ENCODE peak calls at places on chromosomes 11 and 22, in ten cellular contexts. G, F, L, V, M, X, Y, W, O and Z are unnamed samples.

GRCh38 chr22:43000441-43001175 is 14.3 kb downstream of the PACSIN2 start:
- DNase-seq in G (no peak), M (no peak), O (no peak), X (no peak), L (no peak), V (no peak), W (no peak), F (no peak), Y (no peak), Z (no peak)

GRCh38 chr22:41568811-41569210 is 8.0 kb downstream of the CSDC2 start:
- DNase-seq in M (no peak), Y (no peak), F (no peak), X (no peak), O (no peak), W (no peak), V (no peak), G (no peak), L (no peak), Z (no peak)

GRCh38 chr11:68525930-68526329 is 65.4 kb downstream of the PPP6R3 start:
- DNase-seq in V (no peak), O (no peak), W (no peak), X (no peak), L (no peak), F (no peak), M (no peak), Y (no peak), G (no peak), Z (peak; percentile 10)

GRCh38 chr11:8099291-8099899 is 18.4 kb downstream of the TUB start:
- DNase-seq in M (peak; percentile 77), X (peak; percentile 70), Y (peak; percentile 73), G (peak; percentile 85), F (no peak), L (peak; percentile 68), W (peak; percentile 56), V (peak; percentile 57), O (peak; percentile 95), Z (no peak)

GRCh38 chr11:31823372-31824371 is 12.6 kb upstream of the PAX6 start:
- DNase-seq in F (no peak), M (no peak), X (no peak), G (no peak), Y (no peak), O (no peak), W (no peak), V (no peak), L (no peak), Z (no peak)

GRCh38 chr11:73912045-73912444 is 35.2 kb downstream of the PAAF1 start:
- DNase-seq in X (no peak), Y (no peak), V (no peak), M (no peak), W (no peak), L (no peak), G (no peak), O (no peak), F (no peak), Z (no peak)

GRCh38 chr11:1224491-1225385 is 1.9 kb downstream of the MUC5B start:
- DNase-seq in O (no peak), G (no peak), X (peak; percentile 12), F (no peak), Y (peak; percentile 36), L (no peak), W (no peak), M (peak; percentile 39), V (no peak), Z (no peak)

GRCh38 chr11:93773045-93773477 is 11.0 kb upstream of the MED17 start:
- DNase-seq in L (no peak), M (no peak), Y (no peak), F (no peak), V (no peak), G (no peak), W (no peak), O (no peak), X (no peak), Z (no peak)

GRCh38 chr11:67265633-67266423 is 445 bp upstream of the GRK2 start:
- DNase-seq in M (peak; percentile 86), O (peak; percentile 82), F (no peak), X (peak; percentile 79), W (peak; percentile 76), V (peak; percentile 85), G (peak; percentile 85), L (no peak), Y (no peak), Z (peak; percentile 88)

GRCh38 chr11:32385998-32386397 is 49.3 kb downstream of the WT1 start:
- DNase-seq in M (no peak), G (no peak), O (peak; percentile 55), V (no peak), X (no peak), F (no peak), L (peak; percentile 38), W (peak; percentile 61), Y (no peak), Z (peak; percentile 56)

GRCh38 chr11:112318661-112319060 is 58.0 kb upstream of the PLET1 start:
- DNase-seq in Y (no peak), M (no peak), G (no peak), F (no peak), X (no peak), O (no peak), V (no peak), W (no peak), L (no peak), Z (no peak)

GRCh38 chr22:21443057-21443734 is 24.0 kb upstream of the TMEM191C start:
- DNase-seq in O (peak; percentile 44), X (peak; percentile 24), G (peak; percentile 22), W (no peak), V (peak; percentile 15), M (peak; percentile 54), Y (no peak), F (no peak), L (no peak), Z (no peak)

GRCh38 chr22:25903294-25903693 is 161.3 kb downstream of the MYO18B start:
- DNase-seq in F (no peak), X (no peak), W (no peak), G (no peak), L (peak; percentile 7), Y (no peak), V (no peak), M (no peak), O (no peak), Z (no peak)

GRCh38 chr22:29269230-29269604 is 1.1 kb downstream of the EWSR1 start:
- DNase-seq in F (no peak), G (no peak), O (peak; percentile 61), L (no peak), X (no peak), M (no peak), Y (no peak), V (no peak), W (no peak), Z (no peak)

GRCh38 chr11:100709233-100709999 is 22.3 kb downstream of the ARHGAP42 start:
- DNase-seq in L (peak; percentile 26), F (no peak), X (no peak), V (no peak), O (no peak), Y (no peak), W (no peak), M (no peak), G (no peak), Z (no peak)

GRCh38 chr11:62705401-62705800 is 1.8 kb downstream of the BSCL2 start:
- DNase-seq in X (no peak), F (no peak), O (peak; percentile 61), M (no peak), G (no peak), V (no peak), W (peak; percentile 49), Y (no peak), L (no peak), Z (no peak)

DNA sequence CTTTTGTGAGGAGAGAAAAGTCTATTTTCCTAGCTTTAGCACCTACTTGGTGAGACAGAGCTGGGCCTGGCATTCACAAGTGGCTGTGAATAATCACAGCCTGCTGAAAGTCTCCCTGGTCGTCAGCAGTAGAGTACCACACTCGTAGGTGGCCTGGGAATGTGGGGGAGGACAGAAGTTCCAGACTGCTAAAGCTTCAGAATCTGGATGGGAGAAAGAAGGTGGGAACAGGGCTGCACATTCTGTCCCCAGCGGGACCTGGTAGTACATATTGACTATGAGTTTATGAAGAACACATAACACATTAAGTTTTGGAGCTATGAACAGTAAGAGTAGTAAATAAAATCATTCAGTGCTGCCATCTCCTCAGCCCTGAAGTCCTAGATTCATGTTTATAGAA is 19.0 kb upstream of the LIMK2 start:
- DNase-seq in F (no peak), O (no peak), M (no peak), G (no peak), V (no peak), Y (no peak), X (no peak), L (no peak), W (no peak), Z (no peak)
- TF ChIP-seq POLR2A in F (no peak), O (no peak), M (no peak), G (no peak), V (no peak), Y (no peak), X (no peak), L (no peak), W (no peak), Z (no peak)

GRCh38 chr11:12117200-12117995 is 7.0 kb downstream of the MICAL2 start:
- DNase-seq in Y (peak; percentile 23), X (peak; percentile 62), L (no peak), O (no peak), F (no peak), W (no peak), V (no peak), M (no peak), G (no peak), Z (no peak)
- TF ChIP-seq POLR2A in Y (no peak), X (no peak), L (no peak), O (no peak), F (no peak), W (no peak), V (no peak), M (no peak), G (no peak), Z (no peak)

DNA sequence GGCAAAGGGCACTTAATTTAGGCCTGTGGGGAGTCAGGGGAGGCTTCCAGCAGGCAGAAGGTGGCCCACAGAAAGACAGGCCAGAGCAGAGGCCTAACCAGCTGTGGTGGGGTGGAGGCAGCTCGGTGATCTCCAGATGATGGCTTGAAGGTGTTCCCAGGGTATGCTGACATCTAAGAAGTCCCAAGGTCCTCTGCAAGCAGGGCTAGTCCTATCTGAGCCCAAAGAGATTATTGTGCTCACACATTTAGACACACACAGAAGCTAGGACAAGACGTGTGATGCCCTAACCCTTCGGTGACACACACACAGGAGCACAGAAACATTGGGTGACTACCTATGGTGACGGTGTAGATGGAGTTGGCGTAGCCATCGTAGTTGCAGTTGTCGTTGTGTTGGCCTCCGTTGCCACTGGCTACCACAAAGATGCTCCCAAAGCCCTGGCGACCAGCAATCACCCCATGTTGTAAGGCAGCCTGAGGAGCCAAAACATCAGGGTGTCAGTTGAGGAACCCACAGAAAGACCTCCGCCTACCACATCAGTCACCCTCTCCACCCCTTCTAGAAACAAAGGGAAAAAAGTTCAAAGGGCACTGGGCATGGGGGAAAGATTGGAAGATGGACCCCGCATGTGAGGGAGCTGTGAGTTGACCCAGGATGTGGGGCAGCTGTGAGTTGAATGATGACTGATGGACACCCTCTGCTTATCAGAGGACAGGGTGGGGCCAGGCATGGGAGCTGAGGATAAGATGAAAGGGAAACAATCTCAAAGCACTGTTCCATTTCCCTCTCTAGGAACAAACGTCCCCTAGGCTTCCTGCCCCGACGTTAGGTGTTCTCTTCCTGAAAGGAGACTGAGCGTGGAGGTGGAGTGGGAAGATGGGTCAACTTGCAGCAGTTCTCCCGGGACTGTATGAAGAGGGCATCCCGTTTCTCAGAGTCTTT is 7.9 kb downstream of the PCSK7 start:
- DNase-seq in F (no peak), W (no peak), V (no peak), M (peak; percentile 33), Y (peak; percentile 12), O (peak; percentile 47), G (no peak), X (no peak), L (no peak), Z (no peak)
- TF ChIP-seq POLR2A in F (no peak), W (no peak), V (no peak), M (no peak), Y (no peak), O (no peak), G (no peak), X (no peak), L (no peak), Z (no peak)

GRCh38 chr11:3220521-3221407 is 2.2 kb upstream of the MRGPRG start:
- DNase-seq in F (no peak), L (no peak), M (peak; percentile 40), X (no peak), W (no peak), O (peak; percentile 38), G (peak; percentile 24), V (peak; percentile 21), Y (no peak), Z (no peak)
- TF ChIP-seq POLR2A in F (no peak), L (no peak), M (no peak), X (no peak), W (no peak), O (no peak), G (no peak), V (no peak), Y (no peak), Z (no peak)